ENCODE peak calls at places on chromosomes 1 and 21, in seven cellular contexts. C, L, G, B, W, P and H are unnamed samples. For H3K4me1, the result is how much of the 10 kb centered on the place peaks cover.

GRCh38 chr21:45333583-45334121 is 46.0 kb upstream of the POFUT2 start:
- DNase-seq in C (no peak), L (no peak), G (no peak), B (no peak), W (no peak), P (peak), H (no peak)

GRCh38 chr1:46755121-46755520 is 36.2 kb upstream of the EFCAB14 start:
- DNase-seq in C (no peak), L (no peak), G (no peak), B (no peak), W (no peak), P (no peak), H (no peak)

GRCh38 chr1:116487583-116487982 is 83.2 kb downstream of the CD58 start:
- DNase-seq in C (no peak), L (no peak), G (no peak), B (no peak), W (no peak), P (no peak), H (no peak)

GRCh38 chr1:26285366-26286063 is 5.6 kb downstream of the SH3BGRL3 start:
- DNase-seq in C (no peak), L (no peak), G (peak), B (no peak), W (peak), P (no peak), H (peak)

GRCh38 chr1:35876988-35877387 is 6.0 kb upstream of the AGO1 start:
- DNase-seq in C (no peak), L (no peak), G (no peak), B (no peak), W (no peak), P (no peak), H (peak)

GRCh38 chr1:44276901-44277300 is 63.6 kb downstream of the DMAP1 start:
- DNase-seq in C (no peak), L (no peak), G (no peak), B (no peak), W (no peak), P (no peak), H (no peak)

GRCh38 chr1:11429935-11430334 is 49.0 kb upstream of the DISP3 start:
- DNase-seq in C (no peak), L (no peak), G (no peak), B (no peak), W (no peak), P (no peak), H (no peak)

GRCh38 chr1:42940851-42941639 is 17.6 kb downstream of the SLC2A1 start:
- DNase-seq in C (no peak), L (peak), G (no peak), B (no peak), W (no peak), P (no peak), H (no peak)

GRCh38 chr1:19715334-19716203 is 50.9 kb downstream of the HTR6 start:
- DNase-seq in C (peak), L (peak), G (peak), B (peak), W (peak), P (peak), H (peak)

GRCh38 chr21:17612023-17612564 is 607 bp downstream of the BTG3 start:
- DNase-seq in C (peak), L (peak), G (peak), B (peak), W (peak), P (peak), H (peak)

GRCh38 chr21:20523191-20523590 is 475.0 kb upstream of the NCAM2 start:
- DNase-seq in C (no peak), L (no peak), G (no peak), B (no peak), W (no peak), P (no peak), H (no peak)

GRCh38 chr1:247358920-247359319 is 27.3 kb upstream of the ZNF496 start:
- DNase-seq in C (no peak), L (no peak), G (no peak), B (no peak), W (no peak), P (no peak), H (no peak)

GRCh38 chr1:199639453-199639852 is 388.1 kb upstream of the NR5A2 start:
- DNase-seq in C (no peak), L (no peak), G (no peak), B (no peak), W (no peak), P (no peak), H (no peak)

GRCh38 chr1:41152622-41153044 is 89.5 kb downstream of the SCMH1 start:
- DNase-seq in C (no peak), L (no peak), G (no peak), B (no peak), W (no peak), P (no peak), H (no peak)

GRCh38 chr21:17139696-17140095 is 373.1 kb upstream of the CXADR start:
- DNase-seq in C (no peak), L (no peak), G (no peak), B (no peak), W (no peak), P (no peak), H (no peak)

GRCh38 chr1:230200276-230200675 is 133.2 kb downstream of the GALNT2 start:
- DNase-seq in C (no peak), L (no peak), G (no peak), B (no peak), W (no peak), P (no peak), H (no peak)

GRCh38 chr1:10056599-10056987 is 23.8 kb downstream of the UBE4B start:
- DNase-seq in C (no peak), L (no peak), G (no peak), B (no peak), W (no peak), P (no peak), H (no peak)

GRCh38 chr1:230379462-230379861 is 46.7 kb downstream of the PGBD5 start:
- DNase-seq in C (no peak), L (no peak), G (no peak), B (no peak), W (no peak), P (no peak), H (no peak)

GRCh38 chr1:224433671-224434446 is 738 bp downstream of the WDR26 start:
- DNase-seq in C (peak), L (peak), G (peak), B (peak), W (peak), P (peak), H (peak)

GRCh38 chr1:60809204-60809985 is 273.0 kb upstream of the NFIA start:
- DNase-seq in C (no peak), L (no peak), G (no peak), B (no peak), W (no peak), P (no peak), H (no peak)

GRCh38 chr1:240823357-240823756 is 211.4 kb upstream of the GREM2 start:
- DNase-seq in C (no peak), L (no peak), G (no peak), B (no peak), W (no peak), P (no peak), H (no peak)

GRCh38 chr1:115545096-115545720 is 96.6 kb upstream of the VANGL1 start:
- DNase-seq in C (no peak), L (no peak), G (no peak), B (no peak), W (no peak), P (no peak), H (no peak)

GRCh38 chr1:214270097-214270635 is 10.8 kb upstream of the SMYD2 start:
- DNase-seq in C (no peak), L (no peak), G (no peak), B (no peak), W (no peak), P (no peak), H (no peak)

GRCh38 chr1:156406229-156406628 is 37.2 kb downstream of the RHBG start:
- DNase-seq in C (no peak), L (no peak), G (no peak), B (no peak), W (no peak), P (no peak), H (no peak)

GRCh38 chr1:11733351-11733750 is 2.6 kb upstream of the AGTRAP start:
- DNase-seq in C (no peak), L (no peak), G (no peak), B (no peak), W (no peak), P (no peak), H (no peak)

GRCh38 chr1:153397056-153397923 is 6.4 kb upstream of the S100A8 start:
- DNase-seq in C (no peak), L (no peak), G (no peak), B (no peak), W (no peak), P (no peak), H (no peak)

GRCh38 chr1:161954050-161954449 is 69.6 kb downstream of the OLFML2B start:
- DNase-seq in C (no peak), L (no peak), G (no peak), B (no peak), W (no peak), P (no peak), H (no peak)

GRCh38 chr1:24323281-24323680 is 4.1 kb downstream of the GRHL3 start:
- DNase-seq in C (no peak), L (no peak), G (no peak), B (no peak), W (no peak), P (no peak), H (no peak)

GRCh38 chr1:24322636-24323177 is 3.5 kb downstream of the GRHL3 start:
- DNase-seq in C (no peak), L (no peak), G (no peak), B (no peak), W (no peak), P (no peak), H (no peak)

GRCh38 chr1:24321150-24321549 is 2.0 kb downstream of the GRHL3 start:
- DNase-seq in C (no peak), L (no peak), G (no peak), B (no peak), W (no peak), P (no peak), H (no peak)

GRCh38 chr1:24319962-24320361 is 805 bp downstream of the GRHL3 start:
- DNase-seq in C (no peak), L (no peak), G (no peak), B (no peak), W (no peak), P (no peak), H (no peak)

GRCh38 chr1:24321712-24322635 is 2.8 kb downstream of the GRHL3 start:
- DNase-seq in C (peak), L (peak), G (peak), B (peak), W (no peak), P (peak), H (peak)
- H3K4me1 ChIP-seq in C (under half), L (under half), G (under half), B (under half), W (under half), P (under half), H (under half)

GRCh38 chr1:145805057-145805456 is 18.8 kb downstream of the RNF115 start:
- DNase-seq in C (no peak), L (no peak), G (no peak), B (no peak), W (no peak), P (no peak), H (no peak)
- H3K4me1 ChIP-seq in C (under half), L (under half), G (under half), B (under half), W (under half), P (under half), H (under half)

DNA sequence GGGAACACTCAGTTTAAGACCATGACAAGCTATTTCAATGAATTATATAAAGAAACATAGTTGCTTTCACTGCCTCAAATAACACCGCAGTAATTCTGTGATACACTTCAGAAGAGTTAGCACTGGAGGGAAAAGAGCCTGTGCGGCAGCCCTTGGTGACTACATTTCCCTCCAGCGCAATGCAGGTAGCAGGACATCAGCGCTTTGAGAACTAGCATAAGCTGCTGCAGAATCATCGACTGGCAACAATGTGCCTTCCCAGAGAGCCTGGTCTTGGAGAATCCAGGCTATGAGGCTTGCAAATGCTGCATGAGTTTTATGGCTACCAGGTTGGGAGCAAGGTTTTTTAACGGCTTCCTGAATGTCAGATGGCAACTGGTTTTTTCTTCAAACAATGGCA is 7.5 kb downstream of the NRIP1 start:
- DNase-seq in C (no peak), L (no peak), G (no peak), B (no peak), W (no peak), P (no peak), H (no peak)
- H3K4me1 ChIP-seq in C (half or more), L (under half), G (under half), B (under half), W (half or more), P (half or more), H (under half)

GRCh38 chr1:182616130-182617074 is 12.2 kb upstream of the RGS16 start:
- DNase-seq in C (peak), L (peak), G (peak), B (peak), W (peak), P (peak), H (peak)
- H3K4me1 ChIP-seq in C (under half), L (under half), G (under half), B (under half), W (under half), P (under half), H (half or more)